ENCODE peak calls at places on chromosome 6, in ten cellular contexts. H, W, J, M, R, N, X, L, Z and Y are unnamed samples.

GRCh38 chr6:12164508-12164770 is 125.7 kb upstream of the EDN1 start:
- DNase-seq in J (no peak), N (no peak), R (no peak), H (no peak), X (no peak), Z (no peak), M (no peak), W (no peak), L (no peak), Y (no peak)

GRCh38 chr6:166870602-166871208 is 85.6 kb downstream of the RNASET2 start:
- DNase-seq in J (no peak), M (no peak), H (no peak), N (no peak), Z (no peak), X (no peak), L (no peak), R (no peak), W (no peak), Y (no peak)

GRCh38 chr6:55445648-55446204 is 118.5 kb downstream of the GFRAL start:
- DNase-seq in W (no peak), H (no peak), X (no peak), M (no peak), L (peak), J (peak), R (no peak), Z (peak), N (no peak), Y (peak)

GRCh38 chr6:90485615-90486277 is 101.1 kb downstream of the MAP3K7 start:
- DNase-seq in R (no peak), L (no peak), N (no peak), J (no peak), X (no peak), W (no peak), M (no peak), H (no peak), Z (no peak), Y (no peak)

GRCh38 chr6:9484686-9485085 is 930.2 kb downstream of the TFAP2A start:
- DNase-seq in L (no peak), R (no peak), N (no peak), J (no peak), W (no peak), X (no peak), H (no peak), Z (no peak), M (no peak), Y (no peak)

GRCh38 chr6:137373296-137373695 is 120.9 kb downstream of the OLIG3 start:
- DNase-seq in L (no peak), N (no peak), H (no peak), J (no peak), X (no peak), Z (no peak), R (no peak), M (no peak), W (no peak), Y (no peak)

GRCh38 chr6:33080127-33081089 is 4.6 kb downstream of the HLA-DPB1 start:
- DNase-seq in X (no peak), N (no peak), L (peak), J (peak), H (peak), Z (peak), R (peak), M (peak), W (no peak), Y (no peak)

GRCh38 chr6:128064540-128064895 is 163.7 kb upstream of the THEMIS start:
- DNase-seq in W (no peak), N (no peak), X (no peak), J (no peak), R (no peak), M (no peak), Z (no peak), H (no peak), L (no peak), Y (no peak)

GRCh38 chr6:18203786-18204185 is 48.6 kb downstream of the KDM1B start:
- DNase-seq in W (no peak), R (no peak), Z (no peak), J (no peak), X (no peak), H (no peak), M (no peak), N (no peak), L (no peak), Y (no peak)

GRCh38 chr6:6724319-6725119 is 136.0 kb downstream of the LY86 start:
- DNase-seq in H (peak), R (peak), L (peak), W (peak), J (peak), Z (peak), X (peak), N (peak), M (peak), Y (peak)

GRCh38 chr6:254011-254410 is 38.3 kb upstream of the DUSP22 start:
- DNase-seq in L (no peak), X (no peak), W (no peak), M (no peak), R (no peak), N (no peak), J (no peak), Z (no peak), H (no peak), Y (no peak)

GRCh38 chr6:21079468-21080048 is 514.0 kb upstream of the SOX4 start:
- DNase-seq in H (no peak), X (no peak), L (no peak), M (no peak), J (no peak), R (no peak), Z (no peak), W (no peak), N (no peak), Y (no peak)

GRCh38 chr6:90169328-90169886 is 127.2 kb downstream of the BACH2 start:
- DNase-seq in X (no peak), L (no peak), M (no peak), H (no peak), Z (no peak), J (no peak), N (no peak), W (no peak), R (no peak), Y (no peak)

GRCh38 chr6:7998103-7998725 is 66.0 kb downstream of the BLOC1S5 start:
- DNase-seq in N (no peak), J (no peak), W (no peak), L (peak), M (no peak), H (no peak), Z (no peak), R (no peak), X (no peak), Y (no peak)

GRCh38 chr6:122484760-122485159 is 13.2 kb upstream of the SERINC1 start:
- DNase-seq in X (no peak), Z (no peak), J (no peak), W (no peak), H (no peak), R (no peak), L (no peak), N (no peak), M (no peak), Y (no peak)

GRCh38 chr6:11273406-11274065 is 41.1 kb upstream of the NEDD9 start:
- DNase-seq in N (no peak), Z (no peak), R (peak), M (no peak), J (no peak), X (no peak), H (no peak), W (no peak), L (no peak), Y (no peak)

GRCh38 chr6:32995448-32995847 is 13.9 kb downstream of the HLA-DOA start:
- DNase-seq in J (no peak), H (no peak), R (no peak), N (no peak), Z (no peak), X (no peak), M (no peak), W (no peak), L (no peak), Y (no peak)

GRCh38 chr6:122360809-122361208 is 38.6 kb upstream of the HSF2 start:
- DNase-seq in X (no peak), J (no peak), R (no peak), M (no peak), Z (no peak), H (no peak), N (no peak), L (no peak), W (no peak), Y (no peak)

GRCh38 chr6:142850653-142851434 is 94.1 kb downstream of the HIVEP2 start:
- DNase-seq in J (peak), X (no peak), N (no peak), W (peak), L (peak), R (no peak), M (no peak), H (no peak), Z (no peak), Y (no peak)

GRCh38 chr6:67352717-67353116 is 1282.4 kb upstream of the ADGRB3 start:
- DNase-seq in M (no peak), R (no peak), W (no peak), J (no peak), Z (no peak), X (no peak), H (no peak), N (no peak), L (no peak), Y (no peak)

GRCh38 chr6:159094444-159095252 is 49.9 kb upstream of the TAGAP start:
- DNase-seq in L (no peak), Z (no peak), W (no peak), J (no peak), M (no peak), R (no peak), X (no peak), N (peak), H (no peak), Y (no peak)

GRCh38 chr6:128572286-128572685 is 51.9 kb upstream of the PTPRK start:
- DNase-seq in M (no peak), H (no peak), X (no peak), L (no peak), W (no peak), Z (no peak), R (no peak), N (no peak), J (no peak), Y (no peak)

GRCh38 chr6:12717356-12717755 is 789 bp downstream of the PHACTR1 start:
- DNase-seq in L (no peak), Z (no peak), R (no peak), N (no peak), J (no peak), W (no peak), X (no peak), H (no peak), M (no peak), Y (no peak)

GRCh38 chr6:2244261-2245102 is 923 bp downstream of the GMDS start:
- DNase-seq in Z (no peak), X (no peak), R (no peak), H (no peak), J (peak), N (no peak), L (no peak), W (no peak), M (no peak), Y (no peak)

GRCh38 chr6:152993431-152993830 is 9.1 kb downstream of the MTRF1L start:
- DNase-seq in X (no peak), H (no peak), Z (no peak), N (no peak), L (no peak), J (peak), W (no peak), R (no peak), M (no peak), Y (no peak)

GRCh38 chr6:143529095-143529494 is 17.6 kb upstream of the FUCA2 start:
- DNase-seq in M (no peak), X (no peak), L (peak), R (no peak), H (no peak), J (peak), W (no peak), N (no peak), Z (no peak), Y (no peak)

GRCh38 chr6:144929262-144929661 is 644.1 kb downstream of the UTRN start:
- DNase-seq in Z (no peak), R (no peak), N (no peak), X (no peak), H (no peak), M (no peak), W (no peak), L (no peak), J (no peak), Y (no peak)

GRCh38 chr6:3841711-3842565 is 7.2 kb upstream of the FAM50B start:
- DNase-seq in L (peak), R (no peak), X (no peak), H (no peak), N (no peak), Z (no peak), W (no peak), M (no peak), J (no peak), Y (no peak)

GRCh38 chr6:46246081-46246480 is 75.3 kb upstream of the ENPP5 start:
- DNase-seq in J (no peak), W (no peak), Z (no peak), L (peak), R (no peak), X (no peak), M (no peak), H (no peak), N (no peak), Y (no peak)

GRCh38 chr6:46015119-46015968 is at the start of gene CLIC5:
- DNase-seq in J (no peak), H (peak), M (peak), R (peak), X (no peak), Z (no peak), N (no peak), L (peak), W (peak), Y (no peak)

GRCh38 chr6:156960525-156960924 is 183.3 kb downstream of the ARID1B start:
- DNase-seq in R (no peak), L (no peak), Z (no peak), X (no peak), W (no peak), M (no peak), H (no peak), J (no peak), N (no peak), Y (no peak)

GRCh38 chr6:13360671-13361540 is 32.6 kb upstream of the TBC1D7 start:
- DNase-seq in Z (no peak), H (no peak), L (no peak), X (no peak), W (no peak), N (no peak), R (no peak), J (no peak), M (no peak), Y (no peak)

GRCh38 chr6:31702421-31702818 is 704 bp downstream of the ABHD16A start:
- DNase-seq in M (no peak), J (no peak), X (no peak), H (no peak), L (no peak), R (no peak), N (no peak), W (no peak), Z (no peak), Y (no peak)

GRCh38 chr6:47134476-47135189 is 92.5 kb upstream of the ADGRF1 start:
- DNase-seq in H (no peak), R (no peak), M (no peak), W (no peak), Z (no peak), J (peak), L (peak), X (peak), N (no peak), Y (peak)

GRCh38 chr6:142279350-142280180 is 22.2 kb upstream of the ADGRG6 start:
- DNase-seq in H (no peak), M (no peak), J (no peak), Z (no peak), N (no peak), X (no peak), W (no peak), L (peak), R (no peak), Y (no peak)